ENCODE peak calls at places on chromosome 7, in eight cellular contexts. One of them, this sample, is unnamed. For H3K27me3, the result is how much of the 10 kb centered on the place peaks cover.

GRCh38 chr7:43076189-43076605 is 36.2 kb upstream of the HECW1 start:
- DNase-seq in colonic mucosa: no peak
- DNase-seq in neural progenitor cell: no peak
- DNase-seq in hepatocyte: no peak
- DNase-seq in GM23338: peak
- DNase-seq in heart left ventricle: no peak
- DNase-seq in heart right ventricle: no peak
- DNase-seq in HepG2: no peak
- DNase-seq in this sample: no peak

GRCh38 chr7:18844735-18845134 is 272.7 kb downstream of the TWIST1 start:
- DNase-seq in GM23338: no peak
- DNase-seq in hepatocyte: no peak
- DNase-seq in HepG2: no peak
- DNase-seq in colonic mucosa: no peak
- DNase-seq in neural progenitor cell: no peak
- DNase-seq in heart left ventricle: no peak
- DNase-seq in heart right ventricle: no peak
- DNase-seq in this sample: no peak

GRCh38 chr7:137977173-137977572 is 24.7 kb downstream of the CREB3L2 start:
- DNase-seq in HepG2: no peak
- DNase-seq in neural progenitor cell: no peak
- DNase-seq in heart left ventricle: no peak
- DNase-seq in GM23338: no peak
- DNase-seq in colonic mucosa: no peak
- DNase-seq in hepatocyte: no peak
- DNase-seq in heart right ventricle: no peak
- DNase-seq in this sample: no peak

GRCh38 chr7:148543302-148543701 is 47.3 kb upstream of the C7orf33 start:
- DNase-seq in neural progenitor cell: no peak
- DNase-seq in heart left ventricle: no peak
- DNase-seq in heart right ventricle: no peak
- DNase-seq in hepatocyte: no peak
- DNase-seq in colonic mucosa: no peak
- DNase-seq in HepG2: no peak
- DNase-seq in GM23338: no peak
- DNase-seq in this sample: no peak

GRCh38 chr7:39130740-39131538 is 153.2 kb downstream of the POU6F2 start:
- DNase-seq in heart left ventricle: no peak
- DNase-seq in HepG2: no peak
- DNase-seq in GM23338: peak
- DNase-seq in neural progenitor cell: peak
- DNase-seq in colonic mucosa: no peak
- DNase-seq in heart right ventricle: no peak
- DNase-seq in hepatocyte: no peak
- DNase-seq in this sample: no peak

GRCh38 chr7:12741951-12742575 is 54.6 kb downstream of the ARL4A start:
- DNase-seq in heart left ventricle: no peak
- DNase-seq in colonic mucosa: no peak
- DNase-seq in neural progenitor cell: no peak
- DNase-seq in GM23338: no peak
- DNase-seq in heart right ventricle: no peak
- DNase-seq in hepatocyte: no peak
- DNase-seq in HepG2: no peak
- DNase-seq in this sample: no peak

GRCh38 chr7:76016191-76016947 is 22.0 kb upstream of the TMEM120A start:
- DNase-seq in heart right ventricle: no peak
- DNase-seq in GM23338: no peak
- DNase-seq in hepatocyte: no peak
- DNase-seq in neural progenitor cell: no peak
- DNase-seq in colonic mucosa: no peak
- DNase-seq in heart left ventricle: no peak
- DNase-seq in HepG2: no peak
- DNase-seq in this sample: no peak

GRCh38 chr7:105691029-105691691 is 109.9 kb upstream of the EFCAB10 start:
- DNase-seq in GM23338: no peak
- DNase-seq in HepG2: no peak
- DNase-seq in heart right ventricle: no peak
- DNase-seq in heart left ventricle: no peak
- DNase-seq in neural progenitor cell: no peak
- DNase-seq in hepatocyte: no peak
- DNase-seq in colonic mucosa: no peak
- DNase-seq in this sample: no peak

GRCh38 chr7:157586426-157586955 is 249.7 kb downstream of the DNAJB6 start:
- DNase-seq in colonic mucosa: no peak
- DNase-seq in heart right ventricle: no peak
- DNase-seq in neural progenitor cell: no peak
- DNase-seq in HepG2: no peak
- DNase-seq in heart left ventricle: peak
- DNase-seq in GM23338: no peak
- DNase-seq in hepatocyte: no peak
- DNase-seq in this sample: no peak
- H3K27me3 ChIP-seq in colonic mucosa: under half
- H3K27me3 ChIP-seq in heart right ventricle: under half
- H3K27me3 ChIP-seq in neural progenitor cell: half or more
- H3K27me3 ChIP-seq in HepG2: under half
- H3K27me3 ChIP-seq in heart left ventricle: under half
- H3K27me3 ChIP-seq in GM23338: under half
- H3K27me3 ChIP-seq in hepatocyte: under half
- H3K27me3 ChIP-seq in this sample: under half

GRCh38 chr7:2643386-2644229 is 11.8 kb downstream of the TTYH3 start:
- DNase-seq in heart right ventricle: no peak
- DNase-seq in hepatocyte: no peak
- DNase-seq in neural progenitor cell: no peak
- DNase-seq in HepG2: no peak
- DNase-seq in GM23338: peak
- DNase-seq in heart left ventricle: peak
- DNase-seq in colonic mucosa: no peak
- DNase-seq in this sample: no peak

GRCh38 chr7:2646680-2647571 is 15.1 kb downstream of the TTYH3 start:
- DNase-seq in neural progenitor cell: peak
- DNase-seq in HepG2: no peak
- DNase-seq in colonic mucosa: no peak
- DNase-seq in heart right ventricle: no peak
- DNase-seq in hepatocyte: no peak
- DNase-seq in heart left ventricle: peak
- DNase-seq in GM23338: peak
- DNase-seq in this sample: no peak

GRCh38 chr7:2644514-2645273 is 12.9 kb downstream of the TTYH3 start:
- DNase-seq in colonic mucosa: no peak
- DNase-seq in neural progenitor cell: no peak
- DNase-seq in heart left ventricle: peak
- DNase-seq in hepatocyte: no peak
- DNase-seq in HepG2: no peak
- DNase-seq in heart right ventricle: no peak
- DNase-seq in GM23338: no peak
- DNase-seq in this sample: no peak

GRCh38 chr7:2646336-2646679 is 14.5 kb downstream of the TTYH3 start:
- DNase-seq in neural progenitor cell: no peak
- DNase-seq in colonic mucosa: no peak
- DNase-seq in HepG2: no peak
- DNase-seq in GM23338: no peak
- DNase-seq in hepatocyte: no peak
- DNase-seq in heart left ventricle: no peak
- DNase-seq in heart right ventricle: no peak
- DNase-seq in this sample: no peak

DNA sequence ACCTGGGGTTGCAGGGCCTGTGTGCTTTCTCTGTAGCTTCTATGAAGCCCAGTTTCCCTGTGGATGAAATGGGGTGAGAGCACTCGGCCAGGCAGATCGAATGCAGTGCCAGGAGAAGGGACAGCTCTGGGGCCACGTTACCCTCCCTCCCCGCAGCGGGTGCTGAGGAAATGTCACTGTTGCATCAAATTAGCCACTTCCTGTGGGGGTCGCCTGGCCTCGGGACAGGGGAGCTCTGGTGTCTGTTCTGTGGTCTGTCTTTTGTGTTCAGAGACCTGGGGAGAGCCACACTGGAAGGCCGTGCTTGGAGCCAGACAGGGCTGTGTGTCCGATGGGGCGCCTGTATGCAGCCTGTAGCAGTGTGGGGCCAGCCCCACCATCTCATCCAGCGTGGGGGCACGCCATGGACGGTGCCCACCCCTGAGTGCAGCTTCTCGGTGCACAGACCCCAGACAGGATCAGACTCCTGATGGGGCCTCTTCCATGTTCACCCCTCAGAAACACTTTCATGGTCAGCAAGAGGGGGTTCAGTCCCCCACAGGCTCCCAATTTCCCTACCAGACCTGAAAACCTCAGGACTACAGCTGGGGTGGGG is 13.6 kb downstream of the TTYH3 start:
- DNase-seq in heart left ventricle: peak
- DNase-seq in GM23338: peak
- DNase-seq in heart right ventricle: no peak
- DNase-seq in HepG2: no peak
- DNase-seq in neural progenitor cell: no peak
- DNase-seq in colonic mucosa: no peak
- DNase-seq in hepatocyte: no peak
- DNase-seq in this sample: peak
- H3K4me3 ChIP-seq in heart left ventricle: no peak
- H3K4me3 ChIP-seq in GM23338: peak
- H3K4me3 ChIP-seq in heart right ventricle: no peak
- H3K4me3 ChIP-seq in HepG2: no peak
- H3K4me3 ChIP-seq in neural progenitor cell: no peak
- H3K4me3 ChIP-seq in colonic mucosa: no peak
- H3K4me3 ChIP-seq in hepatocyte: no peak
- H3K4me3 ChIP-seq in this sample: no peak

GRCh38 chr7:8261711-8262695 is at the start of gene ICA1:
- DNase-seq in heart right ventricle: peak
- DNase-seq in hepatocyte: peak
- DNase-seq in colonic mucosa: peak
- DNase-seq in GM23338: peak
- DNase-seq in heart left ventricle: peak
- DNase-seq in HepG2: no peak
- DNase-seq in neural progenitor cell: peak
- DNase-seq in this sample: peak

GRCh38 chr7:8258734-8259133 is 3.2 kb downstream of the ICA1 start:
- DNase-seq in hepatocyte: no peak
- DNase-seq in heart left ventricle: no peak
- DNase-seq in colonic mucosa: no peak
- DNase-seq in heart right ventricle: no peak
- DNase-seq in HepG2: no peak
- DNase-seq in GM23338: no peak
- DNase-seq in neural progenitor cell: no peak
- DNase-seq in this sample: no peak

GRCh38 chr7:8259586-8260222 is 2.3 kb downstream of the ICA1 start:
- DNase-seq in hepatocyte: no peak
- DNase-seq in GM23338: no peak
- DNase-seq in HepG2: no peak
- DNase-seq in heart right ventricle: no peak
- DNase-seq in neural progenitor cell: no peak
- DNase-seq in heart left ventricle: no peak
- DNase-seq in colonic mucosa: no peak
- DNase-seq in this sample: no peak

GRCh38 chr7:8260871-8261707 is 878 bp downstream of the ICA1 start:
- DNase-seq in GM23338: peak
- DNase-seq in neural progenitor cell: peak
- DNase-seq in heart left ventricle: peak
- DNase-seq in hepatocyte: peak
- DNase-seq in colonic mucosa: peak
- DNase-seq in heart right ventricle: peak
- DNase-seq in HepG2: no peak
- DNase-seq in this sample: peak

DNA sequence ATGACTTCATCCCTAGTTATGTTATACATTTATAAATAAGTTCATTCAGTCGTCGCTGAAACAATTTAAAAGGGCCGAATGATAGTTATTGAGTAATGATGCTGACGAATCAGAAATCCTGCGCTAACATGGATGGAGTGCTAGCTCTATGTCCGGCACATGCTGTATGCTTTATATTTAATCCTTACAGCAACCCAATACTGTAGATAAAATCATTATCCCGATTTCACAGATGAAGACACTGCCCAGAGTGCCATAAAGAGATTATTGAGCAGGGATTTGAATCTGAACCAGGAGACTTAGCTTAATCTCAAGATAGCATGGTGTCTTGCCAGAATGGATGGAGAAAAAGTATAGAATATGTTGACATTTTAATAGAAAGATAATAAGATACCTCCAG is 1.1 kb upstream of the ICA1 start:
- DNase-seq in colonic mucosa: no peak
- DNase-seq in HepG2: no peak
- DNase-seq in heart right ventricle: no peak
- DNase-seq in hepatocyte: no peak
- DNase-seq in neural progenitor cell: no peak
- DNase-seq in GM23338: no peak
- DNase-seq in heart left ventricle: no peak
- DNase-seq in this sample: no peak
- H3K27me3 ChIP-seq in colonic mucosa: under half
- H3K27me3 ChIP-seq in HepG2: under half
- H3K27me3 ChIP-seq in heart right ventricle: under half
- H3K27me3 ChIP-seq in hepatocyte: under half
- H3K27me3 ChIP-seq in neural progenitor cell: under half
- H3K27me3 ChIP-seq in GM23338: under half
- H3K27me3 ChIP-seq in heart left ventricle: under half
- H3K27me3 ChIP-seq in this sample: under half

GRCh38 chr7:36084485-36085091 is 68.5 kb upstream of the EEPD1 start:
- DNase-seq in colonic mucosa: peak
- DNase-seq in GM23338: peak
- DNase-seq in hepatocyte: peak
- DNase-seq in heart left ventricle: no peak
- DNase-seq in HepG2: peak
- DNase-seq in heart right ventricle: peak
- DNase-seq in neural progenitor cell: peak
- DNase-seq in this sample: no peak

GRCh38 chr7:36082910-36083309 is 70.1 kb upstream of the EEPD1 start:
- DNase-seq in GM23338: peak
- DNase-seq in heart left ventricle: no peak
- DNase-seq in HepG2: no peak
- DNase-seq in hepatocyte: no peak
- DNase-seq in colonic mucosa: no peak
- DNase-seq in neural progenitor cell: peak
- DNase-seq in heart right ventricle: no peak
- DNase-seq in this sample: no peak

GRCh38 chr7:36083626-36084380 is 69.3 kb upstream of the EEPD1 start:
- DNase-seq in GM23338: no peak
- DNase-seq in HepG2: no peak
- DNase-seq in neural progenitor cell: no peak
- DNase-seq in heart right ventricle: no peak
- DNase-seq in hepatocyte: no peak
- DNase-seq in heart left ventricle: no peak
- DNase-seq in colonic mucosa: no peak
- DNase-seq in this sample: no peak

GRCh38 chr7:36086571-36086970 is 66.5 kb upstream of the EEPD1 start:
- DNase-seq in neural progenitor cell: no peak
- DNase-seq in heart left ventricle: no peak
- DNase-seq in colonic mucosa: no peak
- DNase-seq in HepG2: no peak
- DNase-seq in heart right ventricle: no peak
- DNase-seq in hepatocyte: no peak
- DNase-seq in GM23338: no peak
- DNase-seq in this sample: no peak

DNA sequence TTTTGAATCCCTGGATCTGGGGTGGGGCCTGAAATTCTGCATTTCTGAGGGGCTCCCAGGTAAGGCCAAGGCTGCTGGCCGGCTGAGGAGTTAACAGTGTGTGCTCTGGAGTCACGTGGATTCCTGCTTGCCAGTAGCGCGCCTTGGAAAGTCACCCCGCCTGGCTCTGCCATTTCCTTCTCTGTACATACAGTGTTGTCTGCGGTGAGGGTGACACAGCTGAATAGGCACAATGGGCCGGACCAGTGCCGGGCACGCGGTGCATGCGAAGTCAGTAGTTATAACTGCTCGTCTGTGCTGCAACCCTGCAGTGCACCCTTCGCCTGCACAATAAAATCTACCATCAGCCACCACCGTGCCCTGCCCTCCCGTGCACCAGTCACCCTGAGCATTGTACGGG is 68.0 kb upstream of the EEPD1 start:
- DNase-seq in GM23338: no peak
- DNase-seq in HepG2: no peak
- DNase-seq in heart right ventricle: no peak
- DNase-seq in hepatocyte: no peak
- DNase-seq in colonic mucosa: no peak
- DNase-seq in heart left ventricle: no peak
- DNase-seq in neural progenitor cell: no peak
- DNase-seq in this sample: no peak
- H3K4me3 ChIP-seq in GM23338: no peak
- H3K4me3 ChIP-seq in HepG2: no peak
- H3K4me3 ChIP-seq in heart right ventricle: no peak
- H3K4me3 ChIP-seq in hepatocyte: no peak
- H3K4me3 ChIP-seq in colonic mucosa: no peak
- H3K4me3 ChIP-seq in heart left ventricle: no peak
- H3K4me3 ChIP-seq in neural progenitor cell: no peak
- H3K4me3 ChIP-seq in this sample: no peak

This sample was measured in Peyer's patch.